ENCODE peak calls at places on chromosome 7, in six cellular contexts. V is neuronal stem cell, A is IMR-90, L is H9, Z is mesenchymal stem cell, K is trophoblast cell. W is an unnamed sample.

GRCh38 chr7:1952169-1952760 is 280.5 kb downstream of the MAD1L1 start:
- DNase-seq in Z (no peak), V (no peak), A (no peak), K (no peak), L (no peak), W (no peak)

GRCh38 chr7:101707587-101707986 is 78.5 kb upstream of the MYL10 start:
- DNase-seq in L (no peak), Z (no peak), A (no peak), K (no peak), V (no peak), W (no peak)

GRCh38 chr7:27165089-27165654 is at the start of gene HOXA9:
- DNase-seq in Z (peak; percentile 84), V (no peak), L (no peak), A (peak; percentile 61), K (peak; percentile 47), W (no peak)

GRCh38 chr7:33339074-33339805 is 209.9 kb downstream of the BBS9 start:
- DNase-seq in L (no peak), A (no peak), K (no peak), Z (no peak), V (no peak), W (no peak)

GRCh38 chr7:131653418-131654248 is 97.2 kb upstream of the PODXL start:
- DNase-seq in K (no peak), L (no peak), A (peak; percentile 41), V (no peak), Z (peak; percentile 22), W (no peak)

GRCh38 chr7:26495569-26495968 is 203.9 kb downstream of the SNX10 start:
- DNase-seq in L (no peak), V (no peak), Z (no peak), K (no peak), A (no peak), W (no peak)

GRCh38 chr7:25795824-25796235 is 356.2 kb upstream of the NFE2L3 start:
- DNase-seq in K (peak; percentile 61), V (no peak), L (no peak), A (peak; percentile 52), Z (peak; percentile 87), W (no peak)

GRCh38 chr7:140074780-140075179 is 12.0 kb upstream of the PARP12 start:
- DNase-seq in Z (peak; percentile 15), K (peak; percentile 40), V (no peak), L (no peak), A (peak; percentile 32), W (no peak)

GRCh38 chr7:25597881-25598456 is 369.7 kb upstream of the NPVF start:
- DNase-seq in Z (no peak), A (no peak), L (no peak), V (no peak), K (peak; percentile 36), W (no peak)

GRCh38 chr7:138137423-138138171 is 61.3 kb downstream of the AKR1D1 start:
- DNase-seq in K (peak; percentile 30), V (no peak), L (no peak), Z (no peak), A (no peak), W (no peak)

GRCh38 chr7:139574618-139575337 is 51.3 kb downstream of the CLEC2L start:
- DNase-seq in Z (no peak), V (no peak), A (no peak), L (no peak), K (no peak), W (no peak)

GRCh38 chr7:25686493-25686892 is 458.2 kb upstream of the NPVF start:
- DNase-seq in Z (no peak), V (no peak), K (no peak), L (no peak), A (no peak), W (no peak)

GRCh38 chr7:47763063-47763974 is 181.4 kb upstream of the TNS3 start:
- DNase-seq in V (peak; percentile 52), Z (peak; percentile 92), K (peak; percentile 18), A (peak; percentile 96), L (no peak), W (no peak)

GRCh38 chr7:101422361-101423195 is 59.9 kb downstream of the COL26A1 start:
- DNase-seq in V (no peak), A (no peak), K (peak; percentile 60), Z (no peak), L (no peak), W (no peak)

GRCh38 chr7:130421685-130422084 is 19.1 kb downstream of the CEP41 start:
- DNase-seq in A (peak; percentile 37), L (no peak), Z (peak; percentile 77), K (no peak), V (no peak), W (no peak)

GRCh38 chr7:98323597-98324322 is 42.3 kb downstream of the BRI3 start:
- DNase-seq in V (peak; percentile 27), L (peak; percentile 84), Z (no peak), A (peak; percentile 31), K (peak; percentile 89), W (peak; percentile 71)

GRCh38 chr7:157472311-157473050 is 135.7 kb downstream of the DNAJB6 start:
- DNase-seq in K (peak; percentile 29), L (no peak), A (no peak), Z (no peak), V (no peak), W (no peak)

GRCh38 chr7:28571405-28571804 is 159.1 kb downstream of the CREB5 start:
- DNase-seq in V (no peak), Z (no peak), L (no peak), A (no peak), K (no peak), W (no peak)
- H4K91ac ChIP-seq in V (no peak overlapping the region), Z (no peak overlapping the region), L (no peak overlapping the region), A (peak overlapping the region; percentile 13), K (no peak overlapping the region), W (no peak overlapping the region)

GRCh38 chr7:89028319-89028718 is 232.8 kb upstream of the TEX47 start:
- DNase-seq in A (no peak), L (no peak), K (no peak), Z (no peak), V (no peak), W (no peak)
- H4K91ac ChIP-seq in A (no peak overlapping the region), L (no peak overlapping the region), K (no peak overlapping the region), Z (no peak overlapping the region), V (no peak overlapping the region), W (no peak overlapping the region)

DNA sequence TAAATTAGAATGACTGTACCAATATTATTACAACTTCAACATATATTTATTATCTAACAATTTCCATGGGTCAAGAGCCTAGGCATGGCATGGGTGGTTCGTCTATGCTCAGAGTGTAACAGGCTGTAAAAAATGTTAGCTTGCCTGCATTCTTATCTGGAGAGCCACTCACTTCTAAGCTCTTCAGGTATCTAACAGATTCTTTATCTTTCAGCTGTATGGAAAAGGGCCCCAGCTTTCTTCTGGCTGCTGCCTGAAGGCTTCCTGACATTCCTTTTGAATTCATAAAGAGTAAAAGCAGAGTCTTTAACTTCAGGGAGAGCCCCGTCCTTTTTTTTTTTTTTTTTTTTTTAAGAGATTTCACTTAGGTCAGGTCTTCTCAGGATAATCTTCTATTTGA is 648.8 kb downstream of the NXPH1 start:
- DNase-seq in K (peak; percentile 61), V (no peak), L (no peak), Z (no peak), A (no peak), W (no peak)
- H4K91ac ChIP-seq in K (no peak overlapping the region), V (no peak overlapping the region), L (no peak overlapping the region), Z (no peak overlapping the region), A (no peak overlapping the region), W (no peak overlapping the region)

GRCh38 chr7:22214000-22214399 is 143.0 kb downstream of the RAPGEF5 start:
- DNase-seq in A (no peak), K (no peak), V (no peak), L (no peak), Z (no peak), W (no peak)
- H4K91ac ChIP-seq in A (no peak overlapping the region), K (no peak overlapping the region), V (no peak overlapping the region), L (no peak overlapping the region), Z (no peak overlapping the region), W (no peak overlapping the region)

GRCh38 chr7:38502289-38502688 is 128.9 kb downstream of the AMPH start:
- DNase-seq in L (no peak), A (no peak), K (no peak), V (no peak), Z (no peak), W (no peak)

GRCh38 chr7:38506004-38506403 is 125.2 kb downstream of the AMPH start:
- DNase-seq in L (no peak), K (no peak), Z (no peak), A (no peak), V (no peak), W (no peak)

GRCh38 chr7:38507379-38507778 is 123.8 kb downstream of the AMPH start:
- DNase-seq in K (no peak), Z (no peak), V (no peak), L (no peak), A (peak; percentile 34), W (no peak)

GRCh38 chr7:38506756-38507155 is 124.4 kb downstream of the AMPH start:
- DNase-seq in V (no peak), K (no peak), A (peak; percentile 60), L (no peak), Z (no peak), W (no peak)

GRCh38 chr7:38502848-38503247 is 128.3 kb downstream of the AMPH start:
- DNase-seq in L (no peak), Z (no peak), A (no peak), K (no peak), V (no peak), W (no peak)
- H4K91ac ChIP-seq in L (no peak overlapping the region), Z (no peak overlapping the region), A (no peak overlapping the region), K (no peak overlapping the region), V (no peak overlapping the region), W (no peak overlapping the region)

DNA sequence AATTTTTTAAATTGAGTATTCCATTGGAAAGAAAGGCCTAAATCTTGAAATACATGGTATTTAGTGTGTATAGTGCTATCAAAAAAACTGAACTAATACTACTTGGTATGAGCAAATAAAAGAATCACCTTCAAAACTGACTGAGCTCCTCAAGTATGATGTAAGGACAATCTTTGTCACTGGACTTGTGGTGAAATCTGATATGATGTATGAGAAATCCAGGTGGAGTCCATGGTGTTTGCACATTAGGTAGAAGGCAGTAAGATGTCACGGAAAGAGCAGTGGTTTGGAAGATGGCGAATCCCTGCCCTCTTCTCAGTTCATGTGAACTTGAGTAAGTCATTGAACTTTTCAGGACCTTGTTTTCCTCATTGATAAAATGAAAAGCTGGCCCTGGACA is 62.1 kb upstream of the COL1A2 start:
- DNase-seq in Z (no peak), V (no peak), L (no peak), K (no peak), A (no peak), W (no peak)
- H4K91ac ChIP-seq in Z (no peak overlapping the region), V (no peak overlapping the region), L (no peak overlapping the region), K (no peak overlapping the region), A (no peak overlapping the region), W (no peak overlapping the region)

DNA sequence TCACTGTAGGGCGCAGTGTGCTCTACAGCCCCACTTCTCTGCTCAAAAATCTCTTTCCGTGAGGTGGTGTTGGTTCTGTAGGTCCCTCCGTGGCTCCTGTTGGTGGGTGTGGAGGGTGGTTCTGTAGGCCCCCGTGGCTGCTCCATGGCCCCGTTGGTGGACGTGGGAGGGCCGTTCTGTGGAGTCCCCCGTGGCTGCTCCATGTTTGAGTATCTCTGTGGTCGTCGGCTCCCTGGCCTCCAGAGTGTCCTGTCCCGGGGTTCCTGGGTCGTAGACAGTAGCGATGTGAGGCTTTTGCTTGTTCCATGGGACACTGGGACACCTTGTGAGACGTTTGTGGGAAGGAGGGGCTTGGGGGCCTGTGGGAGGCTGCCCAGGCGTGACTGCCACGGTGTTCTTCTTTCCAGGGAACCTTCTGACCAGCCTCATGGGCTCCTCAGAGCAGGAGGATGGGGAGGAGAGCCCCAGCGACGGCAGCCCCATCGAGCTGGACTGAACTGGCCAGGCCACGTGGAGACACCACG is 18.6 kb downstream of the GET4 start:
- DNase-seq in V (no peak), A (no peak), L (no peak), K (no peak), Z (no peak), W (no peak)
- H4K91ac ChIP-seq in V (no peak overlapping the region), A (no peak overlapping the region), L (no peak overlapping the region), K (no peak overlapping the region), Z (no peak overlapping the region), W (no peak overlapping the region)

GRCh38 chr7:13050703-13051102 is 363.3 kb downstream of the ARL4A start:
- DNase-seq in L (no peak), V (no peak), Z (peak; percentile 69), A (peak; percentile 94), K (peak; percentile 56), W (no peak)
- H4K91ac ChIP-seq in L (no peak overlapping the region), V (no peak overlapping the region), Z (no peak overlapping the region), A (no peak overlapping the region), K (no peak overlapping the region), W (no peak overlapping the region)